ENCODE peak calls at places on chromosome 14, in five cellular contexts. X, C, S, P and A are unnamed samples.

GRCh38 chr14:91246051-91246852 is 1.7 kb upstream of the GPR68 start:
- DNase-seq in X (no peak), C (peak), S (no peak), P (no peak), A (peak)

GRCh38 chr14:82080319-82080718 is 546.7 kb upstream of the SEL1L start:
- DNase-seq in X (no peak), C (no peak), S (no peak), P (no peak), A (no peak)

GRCh38 chr14:78836777-78837176 is 666.6 kb downstream of the NRXN3 start:
- DNase-seq in X (peak), C (peak), S (peak), P (no peak), A (no peak)

GRCh38 chr14:24042733-24043132 is 9.1 kb upstream of the CARMIL3 start:
- DNase-seq in X (no peak), C (no peak), S (no peak), P (no peak), A (no peak)

GRCh38 chr14:105447651-105448640 is 26.7 kb upstream of the CRIP2 start:
- DNase-seq in X (no peak), C (no peak), S (no peak), P (no peak), A (no peak)

GRCh38 chr14:93056840-93057585 is 58.7 kb downstream of the ITPK1 start:
- DNase-seq in X (no peak), C (no peak), S (peak), P (no peak), A (no peak)

GRCh38 chr14:100592972-100593371 is 5.8 kb upstream of the BEGAIN start:
- DNase-seq in X (no peak), C (no peak), S (no peak), P (peak), A (no peak)

GRCh38 chr14:61215222-61216010 is 65.7 kb downstream of the TMEM30B start:
- DNase-seq in X (no peak), C (no peak), S (peak), P (no peak), A (no peak)

GRCh38 chr14:90049390-90049789 is 12.4 kb upstream of the KCNK13 start:
- DNase-seq in X (no peak), C (no peak), S (no peak), P (no peak), A (no peak)

GRCh38 chr14:55309761-55310365 is 38.6 kb downstream of the FBXO34 start:
- DNase-seq in X (no peak), C (no peak), S (no peak), P (no peak), A (no peak)

GRCh38 chr14:100862277-100862676 is 36.4 kb downstream of the MEG3 start:
- DNase-seq in X (no peak), C (no peak), S (no peak), P (peak), A (no peak)